ENCODE peak calls at places on chromosome 1, in nine cellular contexts. One of them, this sample, is unnamed.

GRCh38 chr1:54507471-54507870 is 40.6 kb upstream of the ACOT11 start:
- DNase-seq in HFFc6: no peak
- DNase-seq in NAMALWA: no peak
- DNase-seq in effector memory CD4-positive, alpha-beta T cell: no peak
- DNase-seq in kidney tubule cell: no peak
- DNase-seq in activated CD4-positive, CD25-positive, alpha-beta regulatory T cell: no peak
- DNase-seq in mesendoderm: no peak
- DNase-seq in NCI-H226: no peak
- DNase-seq in fibroblast of pulmonary artery: no peak
- DNase-seq in this sample: no peak

GRCh38 chr1:175338447-175339135 is 146.0 kb upstream of the KIAA0040 start:
- DNase-seq in HFFc6: no peak
- DNase-seq in NAMALWA: peak; percentile 84
- DNase-seq in effector memory CD4-positive, alpha-beta T cell: peak; percentile 16
- DNase-seq in kidney tubule cell: peak; percentile 12
- DNase-seq in activated CD4-positive, CD25-positive, alpha-beta regulatory T cell: peak; percentile 6
- DNase-seq in mesendoderm: peak; percentile 80
- DNase-seq in NCI-H226: no peak
- DNase-seq in fibroblast of pulmonary artery: no peak
- DNase-seq in this sample: peak; percentile 53

GRCh38 chr1:35725591-35725990 is 6.9 kb upstream of the C1orf216 start:
- DNase-seq in HFFc6: no peak
- DNase-seq in NAMALWA: no peak
- DNase-seq in effector memory CD4-positive, alpha-beta T cell: no peak
- DNase-seq in kidney tubule cell: no peak
- DNase-seq in activated CD4-positive, CD25-positive, alpha-beta regulatory T cell: no peak
- DNase-seq in mesendoderm: no peak
- DNase-seq in NCI-H226: no peak
- DNase-seq in fibroblast of pulmonary artery: peak; percentile 24
- DNase-seq in this sample: no peak

GRCh38 chr1:212173572-212173971 is 111.6 kb upstream of the PPP2R5A start:
- DNase-seq in HFFc6: no peak
- DNase-seq in NAMALWA: no peak
- DNase-seq in effector memory CD4-positive, alpha-beta T cell: no peak
- DNase-seq in kidney tubule cell: no peak
- DNase-seq in activated CD4-positive, CD25-positive, alpha-beta regulatory T cell: no peak
- DNase-seq in mesendoderm: no peak
- DNase-seq in NCI-H226: no peak
- DNase-seq in fibroblast of pulmonary artery: no peak
- DNase-seq in this sample: no peak

GRCh38 chr1:236556606-236557005 is 32.8 kb downstream of the LGALS8 start:
- DNase-seq in HFFc6: no peak
- DNase-seq in NAMALWA: no peak
- DNase-seq in effector memory CD4-positive, alpha-beta T cell: no peak
- DNase-seq in kidney tubule cell: no peak
- DNase-seq in activated CD4-positive, CD25-positive, alpha-beta regulatory T cell: no peak
- DNase-seq in mesendoderm: no peak
- DNase-seq in NCI-H226: no peak
- DNase-seq in fibroblast of pulmonary artery: no peak
- DNase-seq in this sample: no peak

GRCh38 chr1:75426688-75427087 is 184.2 kb downstream of the SLC44A5 start:
- DNase-seq in HFFc6: no peak
- DNase-seq in NAMALWA: no peak
- DNase-seq in effector memory CD4-positive, alpha-beta T cell: no peak
- DNase-seq in kidney tubule cell: no peak
- DNase-seq in activated CD4-positive, CD25-positive, alpha-beta regulatory T cell: no peak
- DNase-seq in mesendoderm: no peak
- DNase-seq in NCI-H226: no peak
- DNase-seq in fibroblast of pulmonary artery: no peak
- DNase-seq in this sample: no peak

GRCh38 chr1:30023300-30024022 is 699.9 kb downstream of the MATN1 start:
- DNase-seq in HFFc6: no peak
- DNase-seq in NAMALWA: no peak
- DNase-seq in effector memory CD4-positive, alpha-beta T cell: no peak
- DNase-seq in kidney tubule cell: no peak
- DNase-seq in activated CD4-positive, CD25-positive, alpha-beta regulatory T cell: no peak
- DNase-seq in mesendoderm: no peak
- DNase-seq in NCI-H226: no peak
- DNase-seq in fibroblast of pulmonary artery: no peak
- DNase-seq in this sample: no peak

GRCh38 chr1:64675718-64676345 is 69.0 kb upstream of the RAVER2 start:
- DNase-seq in HFFc6: no peak
- DNase-seq in NAMALWA: peak; percentile 51
- DNase-seq in effector memory CD4-positive, alpha-beta T cell: no peak
- DNase-seq in kidney tubule cell: peak; percentile 25
- DNase-seq in activated CD4-positive, CD25-positive, alpha-beta regulatory T cell: no peak
- DNase-seq in mesendoderm: no peak
- DNase-seq in NCI-H226: no peak
- DNase-seq in fibroblast of pulmonary artery: peak; percentile 54
- DNase-seq in this sample: no peak

GRCh38 chr1:153428073-153428638 is 11.8 kb downstream of the S100A7A start:
- DNase-seq in HFFc6: no peak
- DNase-seq in NAMALWA: no peak
- DNase-seq in effector memory CD4-positive, alpha-beta T cell: no peak
- DNase-seq in kidney tubule cell: no peak
- DNase-seq in activated CD4-positive, CD25-positive, alpha-beta regulatory T cell: no peak
- DNase-seq in mesendoderm: no peak
- DNase-seq in NCI-H226: no peak
- DNase-seq in fibroblast of pulmonary artery: no peak
- DNase-seq in this sample: no peak

GRCh38 chr1:31830511-31830910 is 14.7 kb upstream of the SPOCD1 start:
- DNase-seq in HFFc6: no peak
- DNase-seq in NAMALWA: no peak
- DNase-seq in effector memory CD4-positive, alpha-beta T cell: no peak
- DNase-seq in kidney tubule cell: no peak
- DNase-seq in activated CD4-positive, CD25-positive, alpha-beta regulatory T cell: no peak
- DNase-seq in mesendoderm: no peak
- DNase-seq in NCI-H226: no peak
- DNase-seq in fibroblast of pulmonary artery: no peak
- DNase-seq in this sample: no peak

GRCh38 chr1:93015590-93015989 is 54.3 kb upstream of the DIPK1A start:
- DNase-seq in HFFc6: peak; percentile 22
- DNase-seq in NAMALWA: no peak
- DNase-seq in effector memory CD4-positive, alpha-beta T cell: no peak
- DNase-seq in kidney tubule cell: no peak
- DNase-seq in activated CD4-positive, CD25-positive, alpha-beta regulatory T cell: no peak
- DNase-seq in mesendoderm: no peak
- DNase-seq in NCI-H226: no peak
- DNase-seq in fibroblast of pulmonary artery: peak; percentile 43
- DNase-seq in this sample: no peak

This sample was measured in effector CD4-positive, alpha-beta T cell.